ENCODE peak calls at places on chromosomes 16 and 17, in seven cellular contexts. P is NCI-H1930; N is posterior cingulate gyrus; U is NCI-H187 treated with DMSO at 0.1 percent for 48 hours; I is effector CD4-positive, alpha-beta T cell; M is NCI-H510A treated with DMSO at 0.1 percent for 48 hours; J is psoas muscle. V is an unnamed sample.
A peak's percentile ranks its signal among the peaks of the same experiment; 100 is the strongest.

GRCh38 chr17:45223541-45224528 is 2.1 kb downstream of the FMNL1 start:
- DNase-seq in U (no peak), M (no peak), N (no peak), P (no peak), I (peak; percentile 45), J (no peak), V (no peak)

GRCh38 chr16:19874026-19874425 is 10.6 kb downstream of the GPRC5B start:
- DNase-seq in M (no peak), U (no peak), P (no peak), N (peak; percentile 55), I (no peak), J (no peak), V (no peak)

GRCh38 chr17:63993368-63993990 is 4.7 kb upstream of the PRR29 start:
- DNase-seq in U (no peak), N (no peak), I (no peak), J (no peak), P (no peak), M (no peak), V (no peak)

GRCh38 chr17:36496018-36496789 is 9.7 kb downstream of the ZNHIT3 start:
- DNase-seq in N (peak; percentile 23), P (no peak), U (no peak), M (no peak), I (no peak), J (no peak), V (no peak)

GRCh38 chr16:11386054-11386680 is 40.9 kb downstream of the RMI2 start:
- DNase-seq in I (no peak), M (no peak), J (no peak), P (no peak), U (no peak), N (no peak), V (no peak)

GRCh38 chr16:49754495-49755290 is 101.2 kb downstream of the ZNF423 start:
- DNase-seq in I (no peak), U (no peak), M (no peak), N (no peak), J (peak; percentile 23), P (no peak), V (no peak)

GRCh38 chr16:13223666-13224065 is 322.3 kb downstream of the SHISA9 start:
- DNase-seq in M (no peak), N (no peak), U (no peak), J (no peak), I (no peak), P (no peak), V (no peak)

GRCh38 chr16:86895609-86896008 is 317.3 kb downstream of the FOXL1 start:
- DNase-seq in N (no peak), J (no peak), M (no peak), U (no peak), I (no peak), P (no peak), V (no peak)

GRCh38 chr17:58301504-58302150 is 20.9 kb upstream of the MPO start:
- DNase-seq in J (no peak), M (no peak), I (no peak), U (no peak), P (no peak), N (no peak), V (no peak)

GRCh38 chr16:57606847-57607501 is 21.5 kb upstream of the ADGRG1 start:
- DNase-seq in N (no peak), P (no peak), I (no peak), M (peak; percentile 62), J (no peak), U (no peak), V (no peak)

GRCh38 chr17:42525221-42525620 is 10.8 kb upstream of the NAGLU start:
- DNase-seq in I (no peak), M (no peak), J (no peak), P (no peak), U (no peak), N (no peak), V (no peak)

GRCh38 chr17:63996430-63997182 is 1.5 kb upstream of the PRR29 start:
- DNase-seq in U (no peak), J (no peak), M (no peak), N (no peak), P (no peak), I (no peak), V (no peak)

GRCh38 chr16:57607676-57608461 is 20.6 kb upstream of the ADGRG1 start:
- DNase-seq in M (no peak), I (no peak), P (no peak), J (no peak), N (no peak), U (no peak), V (no peak)

GRCh38 chr17:18093616-18094408 is 6.1 kb downstream of the DRG2 start:
- DNase-seq in J (peak; percentile 63), P (no peak), N (no peak), U (no peak), I (no peak), M (peak; percentile 66), V (no peak)

GRCh38 chr17:47203984-47204721 is 5.0 kb upstream of the MYL4 start:
- DNase-seq in U (no peak), P (no peak), J (no peak), I (peak; percentile 17), N (no peak), M (no peak), V (no peak)

GRCh38 chr17:9839433-9839832 is 13.7 kb downstream of the GLP2R start:
- DNase-seq in M (no peak), U (no peak), I (no peak), P (no peak), J (no peak), N (no peak), V (no peak)

GRCh38 chr17:81253358-81254131 is 14.4 kb downstream of the NDUFAF8 start:
- DNase-seq in N (peak; percentile 70), P (no peak), U (no peak), M (peak; percentile 56), J (peak; percentile 48), I (peak; percentile 55), V (no peak)

GRCh38 chr17:8300629-8301242 is 5.5 kb upstream of the SLC25A35 start:
- DNase-seq in U (no peak), P (peak; percentile 61), M (peak; percentile 78), I (peak; percentile 42), J (peak; percentile 43), N (peak; percentile 63), V (peak; percentile 56)

GRCh38 chr16:11783319-11784047 is 13.6 kb downstream of the ZC3H7A start:
- DNase-seq in U (no peak), P (no peak), I (peak; percentile 54), J (no peak), N (no peak), M (no peak), V (no peak)

GRCh38 chr17:63950940-63951907 is 19.1 kb upstream of the CD79B start:
- DNase-seq in I (no peak), U (no peak), P (no peak), M (peak; percentile 67), J (no peak), N (no peak), V (no peak)

V was measured in iPS DF 19.7.